ENCODE peak calls at places on chromosomes 1 and 21, in nine cellular contexts. A, O, W, G, Q, B, Y, C and K are unnamed samples.

GRCh38 chr1:158145173-158145719 is 35.4 kb upstream of the CD1D start:
- DNase-seq in A (peak), O (no peak), W (no peak), G (peak), Q (peak), B (no peak), Y (peak), C (no peak), K (no peak)

GRCh38 chr1:229013981-229014380 is 256.9 kb upstream of the RAB4A start:
- DNase-seq in A (no peak), O (no peak), W (no peak), G (no peak), Q (no peak), B (no peak), Y (no peak), C (no peak), K (no peak)

GRCh38 chr1:172449585-172450523 is 6.0 kb upstream of the PIGC start:
- DNase-seq in A (peak), O (no peak), W (peak), G (peak), Q (peak), B (peak), Y (peak), C (peak), K (no peak)

GRCh38 chr1:145891587-145892485 is 6.2 kb upstream of the ANKRD35 start:
- DNase-seq in A (peak), O (peak), W (peak), G (peak), Q (peak), B (peak), Y (peak), C (peak), K (peak)

GRCh38 chr1:229139320-229139719 is 131.6 kb upstream of the RAB4A start:
- DNase-seq in A (no peak), O (no peak), W (no peak), G (no peak), Q (no peak), B (no peak), Y (no peak), C (no peak), K (no peak)

GRCh38 chr21:26912466-26912865 is 54.4 kb downstream of the ADAMTS5 start:
- DNase-seq in A (no peak), O (no peak), W (no peak), G (no peak), Q (no peak), B (no peak), Y (no peak), C (no peak), K (no peak)

GRCh38 chr1:7526867-7527732 is 244.0 kb upstream of the VAMP3 start:
- DNase-seq in A (peak), O (no peak), W (no peak), G (peak), Q (no peak), B (peak), Y (peak), C (no peak), K (no peak)

GRCh38 chr1:206503591-206504362 is 3.6 kb upstream of the RASSF5 start:
- DNase-seq in A (peak), O (peak), W (no peak), G (peak), Q (peak), B (peak), Y (peak), C (no peak), K (no peak)

GRCh38 chr1:21956720-21957552 is 19.8 kb upstream of the HSPG2 start:
- DNase-seq in A (peak), O (peak), W (peak), G (peak), Q (peak), B (peak), Y (peak), C (peak), K (no peak)

GRCh38 chr1:160997323-160998038 is 23.5 kb downstream of the F11R start:
- DNase-seq in A (peak), O (peak), W (peak), G (peak), Q (peak), B (peak), Y (peak), C (peak), K (peak)

GRCh38 chr1:225880210-225880584 is 2.0 kb downstream of the TMEM63A start:
- DNase-seq in A (no peak), O (no peak), W (no peak), G (no peak), Q (no peak), B (peak), Y (no peak), C (no peak), K (no peak)
- H3K4me3 ChIP-seq in A (no peak), O (no peak), W (peak), G (no peak), Q (no peak), B (no peak), Y (no peak), C (peak), K (peak)

DNA sequence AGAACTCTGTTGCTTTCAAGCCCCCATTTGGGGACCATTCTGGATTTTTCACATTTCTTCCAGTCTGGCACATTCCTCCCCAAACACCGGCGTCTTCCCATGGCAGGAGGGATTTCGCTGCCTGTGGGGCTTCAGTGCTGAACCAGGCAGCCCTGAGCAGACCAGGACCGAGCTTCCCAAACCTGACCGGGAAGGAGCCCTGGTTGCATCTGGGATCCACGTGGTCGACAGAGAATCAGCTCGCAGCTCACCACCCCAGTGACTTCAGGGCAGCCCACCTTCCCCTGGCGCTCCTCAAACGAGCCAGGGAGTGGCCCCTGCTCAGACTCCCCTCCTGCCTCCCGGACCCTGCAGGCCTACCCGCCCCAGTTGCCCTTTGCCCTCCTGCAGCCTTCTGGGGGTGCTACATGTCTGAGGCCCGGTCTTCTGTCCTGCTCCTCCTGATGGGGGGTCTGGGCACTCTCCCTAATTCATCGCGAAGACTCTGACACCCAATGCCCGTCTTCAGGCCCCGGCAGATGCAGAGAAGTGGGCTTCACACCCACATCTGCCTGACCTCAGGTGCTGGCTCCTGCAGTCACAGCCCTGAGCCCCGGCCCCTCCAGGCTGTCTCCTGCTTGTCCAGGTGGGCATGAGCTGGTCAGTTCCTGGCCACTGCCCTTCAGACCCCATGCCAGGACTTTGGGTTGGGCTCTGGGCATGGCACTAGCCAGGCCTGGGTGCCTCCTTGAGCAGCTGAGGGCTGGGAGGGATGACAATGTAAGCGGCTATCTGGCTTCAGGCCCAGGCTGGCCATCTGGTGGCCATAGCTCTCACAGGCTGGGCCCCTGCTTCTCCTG is 26.2 kb upstream of the PRSS38 start:
- DNase-seq in A (peak), O (peak), W (peak), G (no peak), Q (no peak), B (peak), Y (peak), C (peak), K (no peak)
- H3K4me3 ChIP-seq in A (peak), O (no peak), W (peak), G (peak), Q (no peak), B (no peak), Y (peak), C (peak), K (peak)

DNA sequence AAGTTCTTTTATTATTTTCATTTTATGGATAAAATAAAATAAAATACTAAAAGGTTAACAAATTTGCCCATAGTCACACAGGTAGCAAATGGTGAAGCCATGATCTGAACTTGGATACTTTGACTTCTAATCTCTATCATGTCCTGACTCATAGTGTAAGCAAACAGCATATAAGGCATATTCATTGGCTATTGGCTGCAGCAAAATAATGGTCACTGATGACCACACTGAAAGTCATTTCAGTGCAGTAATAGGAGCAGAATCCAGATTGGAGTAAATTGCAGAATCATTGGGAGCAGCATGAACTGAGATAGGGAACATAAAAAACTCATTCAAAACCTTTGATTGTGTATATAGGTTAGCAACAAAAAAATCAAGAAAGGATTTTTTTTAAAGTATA is 262.9 kb downstream of the PLA2G4A start:
- DNase-seq in A (peak), O (no peak), W (no peak), G (no peak), Q (no peak), B (no peak), Y (peak), C (no peak), K (no peak)
- H3K4me3 ChIP-seq in A (no peak), O (no peak), W (no peak), G (no peak), Q (no peak), B (no peak), Y (no peak), C (no peak), K (no peak)

DNA sequence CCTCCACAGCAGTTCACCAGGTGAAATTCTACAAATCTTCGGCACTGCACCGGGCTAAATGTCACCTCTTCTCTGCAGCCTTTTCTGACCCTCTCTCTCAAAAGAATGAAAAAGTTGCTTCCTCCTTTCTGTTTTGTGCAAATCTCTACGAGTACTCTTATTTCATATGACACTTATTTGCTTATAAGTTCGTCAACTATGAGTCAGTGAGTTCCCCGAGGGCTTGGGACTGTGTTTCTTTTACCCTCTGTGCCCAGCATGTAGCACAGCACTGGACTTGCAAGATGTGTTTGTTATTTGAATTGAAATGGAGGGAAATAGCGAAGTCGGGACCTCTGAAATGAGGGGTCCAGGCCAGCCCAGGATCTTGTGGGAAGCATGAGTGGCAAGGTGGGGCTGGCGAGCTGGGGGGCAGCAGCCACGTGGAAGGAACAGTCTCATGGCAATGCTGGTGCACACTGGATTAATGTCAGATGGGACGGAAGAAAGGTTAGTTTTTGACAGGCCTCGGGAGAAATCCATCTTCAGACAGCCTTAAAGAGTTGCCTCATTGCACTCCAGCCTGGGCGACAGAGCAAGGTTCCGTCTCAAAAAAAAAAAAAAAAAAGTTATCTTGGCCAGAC is 6.2 kb downstream of the SLC6A9 start:
- DNase-seq in A (no peak), O (no peak), W (no peak), G (no peak), Q (no peak), B (peak), Y (no peak), C (peak), K (no peak)
- H3K4me3 ChIP-seq in A (no peak), O (no peak), W (no peak), G (no peak), Q (no peak), B (no peak), Y (no peak), C (no peak), K (no peak)

GRCh38 chr1:27098447-27099153 is 56.3 kb downstream of the SLC9A1 start:
- DNase-seq in A (peak), O (peak), W (no peak), G (peak), Q (peak), B (no peak), Y (no peak), C (peak), K (no peak)
- H3K4me3 ChIP-seq in A (peak), O (no peak), W (no peak), G (no peak), Q (no peak), B (no peak), Y (no peak), C (no peak), K (no peak)

GRCh38 chr1:202016717-202017384 is 6.5 kb downstream of the ELF3 start:
- DNase-seq in A (no peak), O (no peak), W (peak), G (no peak), Q (no peak), B (no peak), Y (no peak), C (peak), K (no peak)

GRCh38 chr1:202018476-202019234 is 8.3 kb downstream of the ELF3 start:
- DNase-seq in A (no peak), O (no peak), W (peak), G (no peak), Q (no peak), B (peak), Y (no peak), C (peak), K (no peak)

GRCh38 chr1:202016022-202016624 is 5.7 kb downstream of the ELF3 start:
- DNase-seq in A (no peak), O (no peak), W (peak), G (peak), Q (no peak), B (peak), Y (peak), C (no peak), K (no peak)

GRCh38 chr1:202018226-202018475 is 7.8 kb downstream of the ELF3 start:
- DNase-seq in A (no peak), O (no peak), W (no peak), G (no peak), Q (no peak), B (no peak), Y (no peak), C (no peak), K (no peak)

GRCh38 chr1:202017385-202018225 is 7.2 kb downstream of the ELF3 start:
- DNase-seq in A (no peak), O (no peak), W (peak), G (no peak), Q (no peak), B (peak), Y (no peak), C (peak), K (no peak)
- H3K4me3 ChIP-seq in A (no peak), O (no peak), W (peak), G (no peak), Q (no peak), B (no peak), Y (no peak), C (no peak), K (no peak)

DNA sequence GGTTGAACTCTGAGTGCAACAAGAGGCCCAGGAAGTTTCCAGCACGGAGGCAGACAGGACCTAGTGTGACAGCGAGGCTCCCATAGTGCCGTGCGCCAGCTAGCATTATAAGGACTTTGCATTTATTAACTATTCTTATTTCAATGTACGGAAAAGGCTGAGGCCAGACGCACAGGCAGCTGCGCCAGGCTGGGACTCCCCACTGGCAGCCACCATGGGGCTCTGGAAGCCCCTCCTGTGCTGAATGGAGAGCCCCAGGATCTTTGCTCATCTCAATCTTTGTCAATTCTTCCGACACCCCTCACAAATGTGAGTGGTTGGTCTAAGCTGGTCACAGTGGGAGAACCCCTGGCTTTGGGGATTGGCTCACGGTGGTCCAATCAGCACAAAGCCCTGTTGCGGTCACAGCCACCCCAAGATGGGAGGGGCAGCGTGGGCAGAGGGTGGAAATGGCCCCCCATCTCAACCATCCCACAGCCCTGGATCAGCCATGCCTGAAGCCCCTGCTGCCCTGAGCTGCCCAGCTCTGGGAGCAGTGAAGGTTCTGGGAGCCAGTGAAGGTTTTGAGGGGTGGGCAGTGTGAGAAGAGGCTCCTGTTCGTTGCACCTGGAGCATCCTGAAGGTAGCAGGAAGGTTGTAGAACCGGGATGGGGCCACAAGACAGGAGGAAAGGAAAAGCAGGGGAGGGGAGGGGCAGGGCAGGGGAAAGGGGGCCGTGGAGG is 59.5 kb upstream of the ADARB1 start:
- DNase-seq in A (no peak), O (no peak), W (no peak), G (no peak), Q (no peak), B (peak), Y (no peak), C (peak), K (no peak)
- H3K4me3 ChIP-seq in A (no peak), O (no peak), W (no peak), G (no peak), Q (no peak), B (no peak), Y (no peak), C (no peak), K (no peak)

GRCh38 chr1:67646145-67647035 is 38.6 kb upstream of the GADD45A start:
- DNase-seq in A (peak), O (no peak), W (peak), G (peak), Q (peak), B (no peak), Y (peak), C (no peak), K (no peak)

GRCh38 chr1:67647814-67648358 is 37.1 kb upstream of the GADD45A start:
- DNase-seq in A (no peak), O (no peak), W (no peak), G (no peak), Q (no peak), B (no peak), Y (no peak), C (no peak), K (no peak)

GRCh38 chr1:67648582-67649326 is 36.2 kb upstream of the GADD45A start:
- DNase-seq in A (no peak), O (no peak), W (no peak), G (no peak), Q (no peak), B (no peak), Y (no peak), C (peak), K (no peak)

GRCh38 chr1:67645495-67646144 is 39.4 kb upstream of the GADD45A start:
- DNase-seq in A (peak), O (peak), W (peak), G (peak), Q (peak), B (no peak), Y (no peak), C (no peak), K (no peak)

GRCh38 chr1:67647036-67647798 is 37.8 kb upstream of the GADD45A start:
- DNase-seq in A (peak), O (no peak), W (peak), G (peak), Q (peak), B (no peak), Y (no peak), C (no peak), K (no peak)
- H3K4me3 ChIP-seq in A (no peak), O (no peak), W (no peak), G (no peak), Q (no peak), B (no peak), Y (no peak), C (no peak), K (no peak)